ENCODE peak calls at places on chromosomes 5 and 9, in five cellular contexts. One of them, this sample, is unnamed.

GRCh38 chr5:50325237-50325832 is 115.8 kb downstream of the EMB start:
- DNase-seq in OCI-LY7: peak; percentile 68
- DNase-seq in MM.1S: peak; percentile 35
- DNase-seq in GM23248: peak; percentile 53
- DNase-seq in PC-3: peak; percentile 48
- DNase-seq in this sample: peak; percentile 81

GRCh38 chr9:108543251-108543768 is 312.5 kb downstream of the ACTL7B start:
- DNase-seq in OCI-LY7: no peak
- DNase-seq in MM.1S: no peak
- DNase-seq in GM23248: peak; percentile 78
- DNase-seq in PC-3: peak; percentile 92
- DNase-seq in this sample: no peak

GRCh38 chr5:17816947-17817346 is 182.7 kb downstream of the TAF11L14 start:
- DNase-seq in OCI-LY7: no peak
- DNase-seq in MM.1S: no peak
- DNase-seq in GM23248: no peak
- DNase-seq in PC-3: no peak
- DNase-seq in this sample: no peak

GRCh38 chr9:130845901-130846381 is 10.9 kb downstream of the ABL1 start:
- DNase-seq in OCI-LY7: no peak
- DNase-seq in MM.1S: no peak
- DNase-seq in GM23248: peak; percentile 81
- DNase-seq in PC-3: peak; percentile 15
- DNase-seq in this sample: no peak

GRCh38 chr9:109307380-109308240 is 13.2 kb downstream of the EPB41L4B start:
- DNase-seq in OCI-LY7: no peak
- DNase-seq in MM.1S: no peak
- DNase-seq in GM23248: no peak
- DNase-seq in PC-3: peak; percentile 78
- DNase-seq in this sample: no peak

GRCh38 chr9:91302831-91303230 is 58.9 kb downstream of the AUH start:
- DNase-seq in OCI-LY7: no peak
- DNase-seq in MM.1S: no peak
- DNase-seq in GM23248: peak; percentile 91
- DNase-seq in PC-3: peak; percentile 89
- DNase-seq in this sample: no peak

GRCh38 chr5:38994329-38994927 is 79.8 kb downstream of the RICTOR start:
- DNase-seq in OCI-LY7: no peak
- DNase-seq in MM.1S: peak; percentile 69
- DNase-seq in GM23248: peak; percentile 83
- DNase-seq in PC-3: peak; percentile 89
- DNase-seq in this sample: peak; percentile 82

GRCh38 chr5:72301557-72301956 is 18.5 kb downstream of the MRPS27 start:
- DNase-seq in OCI-LY7: peak; percentile 80
- DNase-seq in MM.1S: no peak
- DNase-seq in GM23248: no peak
- DNase-seq in PC-3: no peak
- DNase-seq in this sample: peak; percentile 91

GRCh38 chr5:90641528-90641927 is 82.9 kb downstream of the ADGRV1 start:
- DNase-seq in OCI-LY7: no peak
- DNase-seq in MM.1S: peak; percentile 52
- DNase-seq in GM23248: no peak
- DNase-seq in PC-3: no peak
- DNase-seq in this sample: no peak

GRCh38 chr5:118553662-118554061 is 434.7 kb downstream of the DTWD2 start:
- DNase-seq in OCI-LY7: no peak
- DNase-seq in MM.1S: no peak
- DNase-seq in GM23248: peak; percentile 99
- DNase-seq in PC-3: peak; percentile 2
- DNase-seq in this sample: no peak

GRCh38 chr9:34675048-34675714 is 12.7 kb upstream of the CCL27 start:
- DNase-seq in OCI-LY7: peak; percentile 69
- DNase-seq in MM.1S: peak; percentile 67
- DNase-seq in GM23248: peak; percentile 86
- DNase-seq in PC-3: peak; percentile 72
- DNase-seq in this sample: peak; percentile 93

GRCh38 chr9:126952180-126952960 is 37.8 kb downstream of the RALGPS1 start:
- DNase-seq in OCI-LY7: no peak
- DNase-seq in MM.1S: no peak
- DNase-seq in GM23248: no peak
- DNase-seq in PC-3: no peak
- DNase-seq in this sample: no peak

GRCh38 chr5:153504726-153505125 is 14.3 kb downstream of the GRIA1 start:
- DNase-seq in OCI-LY7: no peak
- DNase-seq in MM.1S: no peak
- DNase-seq in GM23248: no peak
- DNase-seq in PC-3: no peak
- DNase-seq in this sample: no peak

GRCh38 chr5:143898381-143898780 is 86.4 kb downstream of the HMHB1 start:
- DNase-seq in OCI-LY7: no peak
- DNase-seq in MM.1S: no peak
- DNase-seq in GM23248: no peak
- DNase-seq in PC-3: peak; percentile 72
- DNase-seq in this sample: no peak

GRCh38 chr5:174343826-174344225 is 298.3 kb downstream of the NSG2 start:
- DNase-seq in OCI-LY7: no peak
- DNase-seq in MM.1S: no peak
- DNase-seq in GM23248: no peak
- DNase-seq in PC-3: no peak
- DNase-seq in this sample: no peak

GRCh38 chr9:84411647-84412267 is 71.2 kb upstream of the SLC28A3 start:
- DNase-seq in OCI-LY7: no peak
- DNase-seq in MM.1S: no peak
- DNase-seq in GM23248: no peak
- DNase-seq in PC-3: no peak
- DNase-seq in this sample: no peak

GRCh38 chr9:98254236-98255063 is 999 bp downstream of the TBC1D2 start:
- DNase-seq in OCI-LY7: no peak
- DNase-seq in MM.1S: no peak
- DNase-seq in GM23248: peak; percentile 24
- DNase-seq in PC-3: no peak
- DNase-seq in this sample: no peak

GRCh38 chr5:160318409-160318808 is 6.0 kb upstream of the CCNJL start:
- DNase-seq in OCI-LY7: no peak
- DNase-seq in MM.1S: no peak
- DNase-seq in GM23248: no peak
- DNase-seq in PC-3: no peak
- DNase-seq in this sample: no peak

GRCh38 chr5:151449288-151449687 is 1.9 kb downstream of the SLC36A1 start:
- DNase-seq in OCI-LY7: no peak
- DNase-seq in MM.1S: no peak
- DNase-seq in GM23248: no peak
- DNase-seq in PC-3: no peak
- DNase-seq in this sample: no peak

GRCh38 chr9:86487222-86487841 is 133.1 kb upstream of the TUT7 start:
- DNase-seq in OCI-LY7: peak; percentile 43
- DNase-seq in MM.1S: peak; percentile 53
- DNase-seq in GM23248: peak; percentile 77
- DNase-seq in PC-3: peak; percentile 44
- DNase-seq in this sample: peak; percentile 80

GRCh38 chr9:111514967-111515366 is 10.0 kb upstream of the ZNF483 start:
- DNase-seq in OCI-LY7: no peak
- DNase-seq in MM.1S: no peak
- DNase-seq in GM23248: no peak
- DNase-seq in PC-3: peak; percentile 9
- DNase-seq in this sample: no peak

GRCh38 chr5:79878721-79879336 is 112.2 kb downstream of the MTX3 start:
- DNase-seq in OCI-LY7: peak; percentile 55
- DNase-seq in MM.1S: no peak
- DNase-seq in GM23248: peak; percentile 26
- DNase-seq in PC-3: peak; percentile 31
- DNase-seq in this sample: peak; percentile 79

GRCh38 chr5:43680286-43680685 is 77.3 kb downstream of the NNT start:
- DNase-seq in OCI-LY7: no peak
- DNase-seq in MM.1S: no peak
- DNase-seq in GM23248: no peak
- DNase-seq in PC-3: no peak
- DNase-seq in this sample: no peak

GRCh38 chr5:152246401-152246800 is 158.7 kb downstream of the NMUR2 start:
- DNase-seq in OCI-LY7: peak; percentile 9
- DNase-seq in MM.1S: peak; percentile 49
- DNase-seq in GM23248: peak; percentile 23
- DNase-seq in PC-3: peak; percentile 81
- DNase-seq in this sample: peak; percentile 63

GRCh38 chr5:176652136-176652535 is 4.9 kb downstream of the TSPAN17 start:
- DNase-seq in OCI-LY7: no peak
- DNase-seq in MM.1S: no peak
- DNase-seq in GM23248: peak; percentile 26
- DNase-seq in PC-3: no peak
- DNase-seq in this sample: no peak

GRCh38 chr5:166784545-166785078 is 1506.8 kb upstream of the WWC1 start:
- DNase-seq in OCI-LY7: no peak
- DNase-seq in MM.1S: no peak
- DNase-seq in GM23248: no peak
- DNase-seq in PC-3: no peak
- DNase-seq in this sample: no peak
- H3K27ac ChIP-seq in OCI-LY7: no peak overlapping the region
- H3K27ac ChIP-seq in MM.1S: no peak overlapping the region
- H3K27ac ChIP-seq in GM23248: no peak overlapping the region
- H3K27ac ChIP-seq in PC-3: no peak overlapping the region
- H3K27ac ChIP-seq in this sample: no peak overlapping the region

DNA sequence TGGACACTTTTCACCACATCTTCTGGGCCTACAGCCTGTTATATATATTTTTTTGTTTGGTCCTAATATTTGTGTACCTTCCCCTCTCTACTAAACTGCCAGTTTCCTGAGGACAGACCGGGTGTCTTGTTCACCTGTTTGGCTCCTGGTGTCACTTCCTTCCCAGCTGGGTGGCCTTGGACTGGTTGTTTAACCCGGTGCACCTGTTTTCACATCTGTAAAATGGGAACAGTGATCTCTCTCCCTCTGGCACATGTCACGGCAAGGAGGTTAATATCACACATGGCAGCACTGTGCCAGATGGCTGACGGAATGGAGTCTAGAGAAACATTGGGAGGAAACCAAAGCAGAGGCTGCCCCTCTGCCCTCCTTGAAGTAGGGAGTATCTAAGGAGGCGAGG is 79.7 kb downstream of the DAB2IP start:
- DNase-seq in OCI-LY7: peak; percentile 71
- DNase-seq in MM.1S: no peak
- DNase-seq in GM23248: no peak
- DNase-seq in PC-3: no peak
- DNase-seq in this sample: no peak
- H3K4me1 ChIP-seq in OCI-LY7: peaks cover 47% of the 10 kb centered on the region
- H3K4me1 ChIP-seq in MM.1S: peaks cover 9% of the 10 kb centered on the region
- H3K4me1 ChIP-seq in GM23248: peaks cover 18% of the 10 kb centered on the region
- H3K4me1 ChIP-seq in PC-3: no peaks in the 10 kb centered on the region
- H3K4me1 ChIP-seq in this sample: peaks cover 14% of the 10 kb centered on the region

GRCh38 chr9:82891321-82891720 is 171.6 kb downstream of the RASEF start:
- DNase-seq in OCI-LY7: no peak
- DNase-seq in MM.1S: no peak
- DNase-seq in GM23248: no peak
- DNase-seq in PC-3: no peak
- DNase-seq in this sample: no peak

GRCh38 chr9:82890865-82891264 is 172.1 kb downstream of the RASEF start:
- DNase-seq in OCI-LY7: no peak
- DNase-seq in MM.1S: no peak
- DNase-seq in GM23248: no peak
- DNase-seq in PC-3: no peak
- DNase-seq in this sample: no peak

GRCh38 chr9:82893549-82893948 is 169.4 kb downstream of the RASEF start:
- DNase-seq in OCI-LY7: no peak
- DNase-seq in MM.1S: no peak
- DNase-seq in GM23248: no peak
- DNase-seq in PC-3: no peak
- DNase-seq in this sample: no peak

GRCh38 chr9:82890401-82890800 is 172.5 kb downstream of the RASEF start:
- DNase-seq in OCI-LY7: no peak
- DNase-seq in MM.1S: no peak
- DNase-seq in GM23248: no peak
- DNase-seq in PC-3: no peak
- DNase-seq in this sample: no peak

GRCh38 chr9:82894961-82895902 is 167.7 kb downstream of the RASEF start:
- DNase-seq in OCI-LY7: no peak
- DNase-seq in MM.1S: no peak
- DNase-seq in GM23248: no peak
- DNase-seq in PC-3: no peak
- DNase-seq in this sample: no peak
- H3K9me2 ChIP-seq in OCI-LY7: no peaks in the 10 kb centered on the region
- H3K9me2 ChIP-seq in MM.1S: no peaks in the 10 kb centered on the region
- H3K9me2 ChIP-seq in GM23248: no peaks in the 10 kb centered on the region
- H3K9me2 ChIP-seq in PC-3: no peaks in the 10 kb centered on the region
- H3K9me2 ChIP-seq in this sample: no peaks in the 10 kb centered on the region

GRCh38 chr9:135380321-135380960 is 99.1 kb upstream of the PPP1R26 start:
- DNase-seq in OCI-LY7: no peak
- DNase-seq in MM.1S: no peak
- DNase-seq in GM23248: no peak
- DNase-seq in PC-3: no peak
- DNase-seq in this sample: no peak
- H3K27ac ChIP-seq in OCI-LY7: no peak overlapping the region
- H3K27ac ChIP-seq in MM.1S: no peak overlapping the region
- H3K27ac ChIP-seq in GM23248: no peak overlapping the region
- H3K27ac ChIP-seq in PC-3: no peak overlapping the region
- H3K27ac ChIP-seq in this sample: no peak overlapping the region

DNA sequence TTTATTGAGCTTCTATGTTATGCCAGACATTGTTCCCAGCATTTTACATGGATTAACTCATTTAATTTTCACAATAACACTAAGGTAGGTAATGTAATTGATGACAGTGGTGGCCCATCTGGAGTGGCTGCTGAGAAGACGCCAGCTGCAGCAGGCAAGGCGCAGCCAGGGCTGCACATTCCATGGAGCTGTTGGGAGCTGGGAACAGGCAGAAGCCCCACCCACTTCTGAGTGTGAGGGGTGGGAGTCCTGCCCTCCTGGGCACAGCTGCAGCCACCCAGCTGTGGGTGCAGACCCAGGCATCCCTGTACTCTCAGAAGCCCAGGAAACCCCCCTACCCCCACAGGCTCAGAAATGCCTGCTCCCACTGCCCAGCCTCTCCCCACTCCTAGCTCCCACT is 183.3 kb downstream of the DEPDC1B start:
- DNase-seq in OCI-LY7: no peak
- DNase-seq in MM.1S: no peak
- DNase-seq in GM23248: no peak
- DNase-seq in PC-3: no peak
- DNase-seq in this sample: no peak
- H3K4me1 ChIP-seq in OCI-LY7: peaks cover 14% of the 10 kb centered on the region
- H3K4me1 ChIP-seq in MM.1S: peaks cover 20% of the 10 kb centered on the region
- H3K4me1 ChIP-seq in GM23248: no peaks in the 10 kb centered on the region
- H3K4me1 ChIP-seq in PC-3: no peaks in the 10 kb centered on the region
- H3K4me1 ChIP-seq in this sample: peaks cover 86% of the 10 kb centered on the region